ENCODE peak calls at places on chromosomes 16 and 17, in eight cellular contexts. O is left colon; E is sciatic nerve; B is activated T-helper 9 cell treated with anti-CD3 and anti-CD28 coated beads, Interleukin-2, amount 50 U/mL, for 16 hours; V is NCI-H1436 treated with DMSO at 0.1 percent for 48 hours; K is EL; S is activated gamma-delta T cell; Z is T1000. R is an unnamed sample.

GRCh38 chr16:85329059-85329812 is 217.0 kb upstream of the CIBAR2 start:
- DNase-seq in S (no peak), B (no peak), K (no peak), Z (no peak), E (no peak), V (peak), O (peak), R (no peak)

GRCh38 chr16:53207810-53208752 is 153.3 kb downstream of the CHD9 start:
- DNase-seq in E (no peak), Z (no peak), K (peak), O (peak), S (no peak), V (peak), B (no peak), R (peak)

GRCh38 chr16:28086496-28087139 is 23.1 kb upstream of the GSG1L start:
- DNase-seq in E (no peak), K (no peak), V (no peak), S (no peak), B (no peak), O (no peak), Z (no peak), R (no peak)

GRCh38 chr17:78697122-78697845 is 84.8 kb downstream of the CYTH1 start:
- DNase-seq in E (peak), O (no peak), K (peak), B (no peak), V (no peak), S (no peak), Z (no peak), R (no peak)

GRCh38 chr17:48100591-48101011 is 677 bp downstream of the CBX1 start:
- DNase-seq in S (no peak), O (peak), Z (peak), V (no peak), K (peak), B (no peak), E (peak), R (peak)

GRCh38 chr16:86977076-86977676 is 340.0 kb downstream of the C16orf95 start:
- DNase-seq in S (no peak), E (no peak), O (no peak), Z (no peak), B (no peak), K (no peak), V (no peak), R (no peak)

GRCh38 chr17:73320601-73321264 is 8.9 kb upstream of the CDC42EP4 start:
- DNase-seq in Z (no peak), O (no peak), S (no peak), B (no peak), K (no peak), V (no peak), E (no peak), R (no peak)

GRCh38 chr17:10169274-10169673 is 29.1 kb downstream of the GAS7 start:
- DNase-seq in E (no peak), B (no peak), K (no peak), S (no peak), V (no peak), O (no peak), Z (no peak), R (no peak)

GRCh38 chr17:50893183-50893993 is 27.2 kb upstream of the TOB1 start:
- DNase-seq in K (no peak), S (no peak), B (no peak), V (no peak), E (peak), Z (peak), O (peak), R (peak)

GRCh38 chr17:2018716-2019490 is 6.2 kb downstream of the RTN4RL1 start:
- DNase-seq in K (no peak), B (no peak), V (no peak), S (no peak), E (no peak), O (no peak), Z (no peak), R (peak)

GRCh38 chr16:23976091-23977001 is 140.6 kb downstream of the PRKCB start:
- DNase-seq in V (no peak), E (no peak), B (no peak), S (no peak), O (no peak), Z (no peak), K (no peak), R (no peak)

GRCh38 chr17:40528692-40529417 is 27.4 kb upstream of the TNS4 start:
- DNase-seq in Z (no peak), S (no peak), V (no peak), K (no peak), E (peak), B (no peak), O (no peak), R (no peak)

GRCh38 chr17:62869885-62870580 is 61.9 kb upstream of the MARCHF10 start:
- DNase-seq in K (peak), O (no peak), V (no peak), B (no peak), S (no peak), Z (no peak), E (no peak), R (no peak)

GRCh38 chr16:57307365-57307764 is 22.9 kb upstream of the PLLP start:
- DNase-seq in B (no peak), K (no peak), Z (no peak), E (peak), S (no peak), O (no peak), V (no peak), R (no peak)

GRCh38 chr16:56915311-56916105 is 16.4 kb upstream of the HERPUD1 start:
- DNase-seq in V (no peak), K (no peak), S (no peak), B (no peak), E (no peak), O (no peak), Z (no peak), R (peak)

GRCh38 chr17:74474043-74474792 is 7.8 kb downstream of the CD300A start:
- DNase-seq in E (no peak), S (no peak), Z (no peak), K (no peak), B (no peak), V (no peak), O (no peak), R (no peak)

GRCh38 chr16:71214771-71215381 is 15.6 kb downstream of the HYDIN start:
- DNase-seq in K (no peak), O (no peak), S (no peak), E (no peak), Z (no peak), B (no peak), V (no peak), R (no peak)

GRCh38 chr17:49525831-49526741 is 31.0 kb downstream of the NGFR start:
- DNase-seq in V (no peak), Z (no peak), B (no peak), K (no peak), O (no peak), S (no peak), E (peak), R (no peak)

GRCh38 chr17:32007463-32008298 is 498 bp downstream of the LRRC37B start:
- DNase-seq in B (peak), V (no peak), Z (peak), K (peak), S (no peak), E (peak), O (peak), R (peak)

GRCh38 chr16:87725596-87726235 is 40.1 kb downstream of the KLHDC4 start:
- DNase-seq in S (no peak), E (no peak), K (no peak), B (no peak), Z (no peak), O (no peak), V (no peak), R (no peak)

GRCh38 chr17:79698086-79698690 is 32.6 kb upstream of the ENPP7 start:
- DNase-seq in Z (no peak), K (no peak), V (no peak), S (no peak), E (no peak), O (no peak), B (no peak), R (no peak)

GRCh38 chr17:28928061-28928460 is 23.3 kb downstream of the PHF12 start:
- DNase-seq in O (no peak), Z (no peak), E (no peak), K (peak), B (peak), S (no peak), V (no peak), R (no peak)

GRCh38 chr17:50184057-50184456 is 17.4 kb downstream of the COL1A1 start:
- DNase-seq in Z (no peak), V (no peak), E (no peak), O (no peak), B (no peak), S (no peak), K (no peak), R (no peak)

GRCh38 chr16:50802000-50802399 is 60.1 kb downstream of the CYLD start:
- DNase-seq in Z (no peak), O (no peak), B (no peak), S (no peak), K (no peak), E (no peak), V (no peak), R (no peak)

GRCh38 chr16:72111653-72112451 is 18.2 kb downstream of the DHX38 start:
- DNase-seq in E (no peak), S (no peak), B (no peak), V (no peak), O (no peak), K (no peak), Z (no peak), R (no peak)

GRCh38 chr16:49250689-49251088 is 30.9 kb downstream of the CBLN1 start:
- DNase-seq in Z (no peak), K (no peak), S (no peak), V (no peak), O (no peak), E (no peak), B (no peak), R (no peak)

R was measured in prostate gland.